ENCODE peak calls at places on chromosomes 13 and 19, in five cellular contexts. One of them, this sample, is unnamed.

GRCh38 chr19:42122691-42123607 is 9.3 kb downstream of the POU2F2 start:
- DNase-seq in endodermal cell: no peak
- DNase-seq in heart left ventricle: no peak
- DNase-seq in uterus: no peak
- DNase-seq in foreskin fibroblast: no peak
- DNase-seq in this sample: no peak

GRCh38 chr13:106104281-106104901 is 431.1 kb downstream of the EFNB2 start:
- DNase-seq in uterus: no peak
- DNase-seq in foreskin fibroblast: peak; percentile 88
- DNase-seq in heart left ventricle: no peak
- DNase-seq in endodermal cell: no peak
- DNase-seq in this sample: peak; percentile 93

GRCh38 chr19:4197625-4198466 is 15.4 kb downstream of the ANKRD24 start:
- DNase-seq in uterus: no peak
- DNase-seq in heart left ventricle: no peak
- DNase-seq in foreskin fibroblast: no peak
- DNase-seq in endodermal cell: peak; percentile 80
- DNase-seq in this sample: no peak

GRCh38 chr13:44732503-44733098 is 156.5 kb upstream of the TSC22D1 start:
- DNase-seq in uterus: no peak
- DNase-seq in foreskin fibroblast: no peak
- DNase-seq in heart left ventricle: no peak
- DNase-seq in endodermal cell: no peak
- DNase-seq in this sample: no peak

GRCh38 chr13:112804374-112804773 is 114.5 kb downstream of the ATP11A start:
- DNase-seq in foreskin fibroblast: no peak
- DNase-seq in heart left ventricle: no peak
- DNase-seq in endodermal cell: no peak
- DNase-seq in uterus: no peak
- DNase-seq in this sample: no peak

GRCh38 chr13:36345438-36346221 is 564 bp downstream of the SPART start:
- DNase-seq in uterus: peak; percentile 85
- DNase-seq in endodermal cell: peak; percentile 91
- DNase-seq in foreskin fibroblast: peak; percentile 81
- DNase-seq in heart left ventricle: peak; percentile 77
- DNase-seq in this sample: peak; percentile 86

GRCh38 chr13:77565635-77566034 is 30.1 kb downstream of the SCEL start:
- DNase-seq in foreskin fibroblast: peak; percentile 7
- DNase-seq in heart left ventricle: no peak
- DNase-seq in uterus: no peak
- DNase-seq in endodermal cell: no peak
- DNase-seq in this sample: peak; percentile 25

GRCh38 chr13:110936519-110936918 is 21.6 kb upstream of the ANKRD10 start:
- DNase-seq in endodermal cell: peak; percentile 6
- DNase-seq in heart left ventricle: no peak
- DNase-seq in foreskin fibroblast: no peak
- DNase-seq in uterus: no peak
- DNase-seq in this sample: no peak

GRCh38 chr13:110989331-110989730 is 74.5 kb upstream of the ANKRD10 start:
- DNase-seq in endodermal cell: no peak
- DNase-seq in heart left ventricle: no peak
- DNase-seq in foreskin fibroblast: peak; percentile 75
- DNase-seq in uterus: no peak
- DNase-seq in this sample: peak; percentile 32

GRCh38 chr13:41995946-41996345 is 35.0 kb upstream of the VWA8 start:
- DNase-seq in heart left ventricle: no peak
- DNase-seq in foreskin fibroblast: no peak
- DNase-seq in uterus: no peak
- DNase-seq in endodermal cell: no peak
- DNase-seq in this sample: peak; percentile 80

GRCh38 chr19:21082011-21082975 is at the start of gene ZNF714:
- DNase-seq in uterus: peak; percentile 77
- DNase-seq in heart left ventricle: peak; percentile 92
- DNase-seq in endodermal cell: peak; percentile 98
- DNase-seq in foreskin fibroblast: peak; percentile 89
- DNase-seq in this sample: peak; percentile 95

GRCh38 chr19:55703790-55704215 is 28.8 kb downstream of the EPN1 start:
- DNase-seq in foreskin fibroblast: peak; percentile 12
- DNase-seq in endodermal cell: peak; percentile 90
- DNase-seq in heart left ventricle: no peak
- DNase-seq in uterus: no peak
- DNase-seq in this sample: no peak

GRCh38 chr13:99269627-99270252 is 11.6 kb upstream of the GPR18 start:
- DNase-seq in uterus: no peak
- DNase-seq in endodermal cell: no peak
- DNase-seq in heart left ventricle: no peak
- DNase-seq in foreskin fibroblast: peak; percentile 55
- DNase-seq in this sample: peak; percentile 47

GRCh38 chr13:87084192-87084591 is 587.0 kb upstream of the SLITRK5 start:
- DNase-seq in foreskin fibroblast: no peak
- DNase-seq in endodermal cell: no peak
- DNase-seq in heart left ventricle: no peak
- DNase-seq in uterus: no peak
- DNase-seq in this sample: no peak

GRCh38 chr19:53977991-53978731 is 13.3 kb upstream of the CACNG6 start:
- DNase-seq in uterus: peak; percentile 21
- DNase-seq in endodermal cell: peak; percentile 98
- DNase-seq in heart left ventricle: peak; percentile 73
- DNase-seq in foreskin fibroblast: peak; percentile 95
- DNase-seq in this sample: peak; percentile 91

GRCh38 chr19:35224681-35225604 is 3.6 kb downstream of the FAM187B start:
- DNase-seq in heart left ventricle: no peak
- DNase-seq in uterus: no peak
- DNase-seq in foreskin fibroblast: no peak
- DNase-seq in endodermal cell: peak; percentile 78
- DNase-seq in this sample: no peak

GRCh38 chr13:99827011-99827410 is 144.6 kb downstream of the ZIC5 start:
- DNase-seq in heart left ventricle: no peak
- DNase-seq in endodermal cell: no peak
- DNase-seq in foreskin fibroblast: no peak
- DNase-seq in uterus: no peak
- DNase-seq in this sample: no peak

GRCh38 chr19:10102787-10103236 is 334 bp upstream of the ANGPTL6 start:
- DNase-seq in uterus: no peak
- DNase-seq in endodermal cell: no peak
- DNase-seq in heart left ventricle: no peak
- DNase-seq in foreskin fibroblast: no peak
- DNase-seq in this sample: no peak

GRCh38 chr19:16073988-16074387 is 2.3 kb upstream of the TPM4 start:
- DNase-seq in endodermal cell: peak; percentile 42
- DNase-seq in uterus: no peak
- DNase-seq in heart left ventricle: no peak
- DNase-seq in foreskin fibroblast: no peak
- DNase-seq in this sample: no peak

GRCh38 chr19:511101-511841 is 4.0 kb downstream of the TPGS1 start:
- DNase-seq in uterus: no peak
- DNase-seq in foreskin fibroblast: no peak
- DNase-seq in endodermal cell: peak; percentile 88
- DNase-seq in heart left ventricle: peak; percentile 62
- DNase-seq in this sample: no peak

DNA sequence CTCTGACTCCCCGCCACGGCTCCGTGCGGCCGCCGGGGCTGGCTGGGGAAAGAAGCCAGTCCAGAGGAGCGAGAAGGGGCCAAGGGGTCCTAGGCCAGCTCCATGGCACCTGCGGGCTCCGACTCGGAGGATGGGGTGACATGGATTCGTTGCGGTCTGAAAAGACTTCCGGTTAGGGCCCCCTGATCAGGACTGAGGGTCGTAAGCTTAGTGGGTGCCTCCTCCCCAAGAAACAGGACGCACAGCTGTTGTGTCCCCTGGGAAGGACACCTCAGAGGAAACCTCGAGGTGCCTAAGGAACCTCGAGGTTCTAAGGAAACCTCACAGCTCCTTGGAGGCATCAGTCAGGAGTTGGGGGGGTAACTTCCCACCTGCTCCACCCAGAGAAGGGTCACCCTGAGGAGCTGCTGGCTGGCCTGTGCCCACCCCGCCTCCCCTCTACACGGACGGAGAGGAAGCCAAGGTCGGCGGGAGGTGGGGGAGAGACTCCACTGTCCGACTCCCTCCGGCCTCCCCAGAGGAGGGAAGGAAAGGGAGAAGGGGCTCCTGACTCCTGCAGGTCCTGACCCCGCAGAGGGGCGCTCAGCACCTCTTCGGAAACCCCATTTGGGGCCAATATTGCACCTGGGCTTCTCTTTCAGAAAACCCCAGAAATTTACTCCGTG is 845 bp downstream of the ATP12A start:
- DNase-seq in foreskin fibroblast: no peak
- DNase-seq in uterus: no peak
- DNase-seq in endodermal cell: no peak
- DNase-seq in heart left ventricle: no peak
- DNase-seq in this sample: no peak
- H3K4me3 ChIP-seq in foreskin fibroblast: no peak overlapping the region
- H3K4me3 ChIP-seq in uterus: no peak overlapping the region
- H3K4me3 ChIP-seq in endodermal cell: peak overlapping the region; percentile 58
- H3K4me3 ChIP-seq in heart left ventricle: peak overlapping the region; percentile 47
- H3K4me3 ChIP-seq in this sample: no peak overlapping the region

GRCh38 chr13:98173431-98173921 is 3.6 kb downstream of the RNF113B start:
- DNase-seq in endodermal cell: peak; percentile 70
- DNase-seq in heart left ventricle: peak; percentile 16
- DNase-seq in foreskin fibroblast: peak; percentile 95
- DNase-seq in uterus: peak; percentile 42
- DNase-seq in this sample: peak; percentile 87
- TF ChIP-seq CTCF in endodermal cell: no peak
- TF ChIP-seq CTCF in heart left ventricle: no peak
- TF ChIP-seq CTCF in foreskin fibroblast: no peak
- TF ChIP-seq CTCF in uterus: no peak
- TF ChIP-seq CTCF in this sample: no peak

GRCh38 chr19:43780706-43781525 is at the start of gene KCNN4:
- DNase-seq in heart left ventricle: no peak
- DNase-seq in foreskin fibroblast: peak; percentile 42
- DNase-seq in endodermal cell: no peak
- DNase-seq in uterus: no peak
- DNase-seq in this sample: peak; percentile 68
- H3K4me3 ChIP-seq in heart left ventricle: peak within 1 kb of the TSS; percentile 53
- H3K4me3 ChIP-seq in foreskin fibroblast: no peak within 1 kb of the TSS
- H3K4me3 ChIP-seq in endodermal cell: no peak within 1 kb of the TSS
- H3K4me3 ChIP-seq in uterus: no peak within 1 kb of the TSS
- H3K4me3 ChIP-seq in this sample: peak within 1 kb of the TSS; percentile 33

GRCh38 chr19:40431698-40432097 is 5.9 kb upstream of the SERTAD1 start:
- DNase-seq in endodermal cell: no peak
- DNase-seq in heart left ventricle: no peak
- DNase-seq in uterus: no peak
- DNase-seq in foreskin fibroblast: no peak
- DNase-seq in this sample: no peak

GRCh38 chr19:40438284-40438683 is 5.9 kb downstream of the SERTAD3 start:
- DNase-seq in uterus: no peak
- DNase-seq in heart left ventricle: no peak
- DNase-seq in endodermal cell: no peak
- DNase-seq in foreskin fibroblast: no peak
- DNase-seq in this sample: no peak

DNA sequence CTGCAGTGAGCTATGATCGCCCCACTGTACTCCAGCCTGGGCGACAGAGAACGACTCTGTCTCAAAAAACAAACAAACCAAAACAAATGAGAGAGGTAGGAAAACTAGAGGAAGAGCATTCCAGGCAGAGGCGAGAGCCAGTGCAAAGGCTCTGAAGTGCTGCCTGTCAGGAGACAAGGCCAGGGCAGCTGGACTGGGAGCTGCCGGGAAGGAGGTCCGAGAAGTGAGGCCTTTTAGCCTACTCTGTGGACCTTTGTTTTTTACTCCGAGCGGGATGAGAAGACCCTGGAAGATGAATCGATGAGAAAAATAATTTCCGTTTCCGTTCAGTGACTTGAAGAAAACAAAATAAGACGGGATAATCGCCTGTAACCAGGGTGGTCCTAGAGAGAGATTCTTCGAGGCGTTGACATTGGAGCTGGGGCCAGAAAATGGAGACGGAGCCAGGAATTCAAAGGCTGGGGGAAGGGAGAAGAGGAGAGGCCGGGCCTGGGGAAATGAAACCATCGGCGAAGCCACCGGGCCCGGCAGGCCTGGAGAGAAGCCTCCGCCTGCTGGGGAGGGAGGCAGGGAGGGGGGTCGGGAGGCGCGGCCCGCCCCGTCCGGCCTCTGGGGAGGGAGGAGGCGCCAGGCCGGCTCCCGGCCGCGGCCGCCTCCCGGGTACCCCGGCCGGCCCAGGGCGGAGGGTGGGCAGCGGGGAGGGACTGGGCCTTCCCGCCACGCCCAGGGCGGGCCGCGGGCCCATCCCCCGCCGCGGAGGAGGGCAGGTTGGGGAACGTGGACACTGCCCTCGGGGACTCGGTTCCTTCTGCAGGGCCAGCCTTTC is 7.8 kb upstream of the SERTAD1 start:
- DNase-seq in endodermal cell: peak; percentile 93
- DNase-seq in foreskin fibroblast: peak; percentile 93
- DNase-seq in heart left ventricle: peak; percentile 95
- DNase-seq in uterus: peak; percentile 90
- DNase-seq in this sample: peak; percentile 74
- TF ChIP-seq CTCF in endodermal cell: no peak
- TF ChIP-seq CTCF in foreskin fibroblast: no peak
- TF ChIP-seq CTCF in heart left ventricle: no peak
- TF ChIP-seq CTCF in uterus: no peak
- TF ChIP-seq CTCF in this sample: no peak

DNA sequence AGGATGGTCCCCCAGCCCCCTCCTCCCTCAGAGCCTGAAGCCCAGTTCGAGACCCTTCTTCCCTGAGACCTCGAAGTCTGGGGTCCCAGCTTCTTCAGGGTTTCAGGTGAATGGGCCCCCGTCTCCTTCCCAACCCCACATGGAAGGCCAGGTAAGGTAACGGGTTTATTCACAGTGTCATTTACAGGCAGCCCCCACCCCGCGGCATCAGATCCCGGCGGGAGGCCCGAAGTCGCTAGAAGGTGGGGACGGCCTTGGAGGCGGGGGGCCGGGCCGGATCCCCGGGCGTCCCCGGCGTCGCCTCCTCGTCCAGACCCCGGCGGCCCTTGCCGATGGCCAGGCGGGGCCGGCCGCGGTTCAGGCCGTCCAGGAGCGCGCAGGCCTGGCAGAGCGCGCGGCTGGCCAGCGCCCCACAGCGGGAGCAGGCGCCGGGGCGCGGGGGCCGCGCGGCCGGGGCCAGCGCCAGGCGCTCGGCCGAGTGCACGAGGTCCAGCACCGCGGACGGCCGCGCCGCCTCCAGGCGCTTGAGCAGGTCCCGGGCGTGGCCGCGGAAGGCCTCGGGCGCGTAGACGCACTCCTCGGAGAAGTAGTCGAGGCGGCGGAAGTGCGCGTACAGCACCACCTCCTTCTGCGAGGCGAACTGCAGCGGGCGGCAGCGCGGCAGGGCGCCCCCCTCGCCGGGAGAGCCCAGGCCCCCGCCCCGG is 9.7 kb downstream of the CTU1 start:
- DNase-seq in endodermal cell: no peak
- DNase-seq in uterus: no peak
- DNase-seq in heart left ventricle: peak; percentile 35
- DNase-seq in foreskin fibroblast: no peak
- DNase-seq in this sample: no peak
- H3K4me3 ChIP-seq in endodermal cell: no peak overlapping the region
- H3K4me3 ChIP-seq in uterus: no peak overlapping the region
- H3K4me3 ChIP-seq in heart left ventricle: peak overlapping the region; percentile 37
- H3K4me3 ChIP-seq in foreskin fibroblast: no peak overlapping the region
- H3K4me3 ChIP-seq in this sample: no peak overlapping the region

GRCh38 chr13:109869312-109870237 is 83.2 kb upstream of the IRS2 start:
- DNase-seq in uterus: peak; percentile 71
- DNase-seq in foreskin fibroblast: peak; percentile 76
- DNase-seq in endodermal cell: peak; percentile 63
- DNase-seq in heart left ventricle: peak; percentile 73
- DNase-seq in this sample: peak; percentile 27
- TF ChIP-seq CTCF in uterus: peak; percentile 15
- TF ChIP-seq CTCF in foreskin fibroblast: no peak
- TF ChIP-seq CTCF in endodermal cell: peak; percentile 29
- TF ChIP-seq CTCF in heart left ventricle: peak; percentile 55
- TF ChIP-seq CTCF in this sample: peak; percentile 38

GRCh38 chr13:96993660-96994029 is 631 bp downstream of the OXGR1 start:
- DNase-seq in endodermal cell: no peak
- DNase-seq in uterus: no peak
- DNase-seq in heart left ventricle: no peak
- DNase-seq in foreskin fibroblast: no peak
- DNase-seq in this sample: no peak
- H3K4me3 ChIP-seq in endodermal cell: peak overlapping the region; percentile 70
- H3K4me3 ChIP-seq in uterus: peak overlapping the region; percentile 33
- H3K4me3 ChIP-seq in heart left ventricle: peak overlapping the region; percentile 54
- H3K4me3 ChIP-seq in foreskin fibroblast: peak overlapping the region; percentile 47
- H3K4me3 ChIP-seq in this sample: peak overlapping the region; percentile 47